ENCODE peak calls at places on chromosomes 13 and 19, in six cellular contexts. E, G, K, N, P and X are unnamed samples.

GRCh38 chr13:42538996-42539395 is 35.0 kb upstream of the TNFSF11 start:
- DNase-seq in G (no peak), P (no peak), N (no peak), E (no peak), K (no peak), X (no peak)

GRCh38 chr19:45245826-45246225 is 619 bp upstream of the EXOC3L2 start:
- DNase-seq in P (no peak), G (no peak), E (no peak), K (no peak), N (no peak), X (no peak)

GRCh38 chr13:107669356-107669755 is 546.0 kb downstream of the LIG4 start:
- DNase-seq in P (no peak), N (no peak), G (no peak), E (peak; percentile 38), K (no peak), X (no peak)

GRCh38 chr19:7395360-7395781 is 46.6 kb downstream of the ARHGEF18 start:
- DNase-seq in E (no peak), K (no peak), P (no peak), N (no peak), G (no peak), X (no peak)

GRCh38 chr19:5059191-5059579 is 90.3 kb downstream of the KDM4B start:
- DNase-seq in G (no peak), P (no peak), K (no peak), N (no peak), E (no peak), X (no peak)

GRCh38 chr13:41145136-41145908 is 12.7 kb upstream of the KBTBD6 start:
- DNase-seq in N (no peak), P (no peak), K (no peak), G (no peak), E (peak; percentile 33), X (no peak)

GRCh38 chr19:56973713-56974553 is 133.4 kb upstream of the PEG3 start:
- DNase-seq in E (no peak), P (no peak), N (peak; percentile 33), K (no peak), G (no peak), X (no peak)

GRCh38 chr19:28827382-28827781 is 385.6 kb downstream of the UQCRFS1 start:
- DNase-seq in E (no peak), G (no peak), N (no peak), P (no peak), K (no peak), X (no peak)

GRCh38 chr13:33392794-33393371 is 107.3 kb upstream of the STARD13 start:
- DNase-seq in K (no peak), N (no peak), P (no peak), G (no peak), E (no peak), X (no peak)

GRCh38 chr13:24506698-24507335 is 5.8 kb downstream of the PARP4 start:
- DNase-seq in G (no peak), N (no peak), E (no peak), P (no peak), K (no peak), X (no peak)

GRCh38 chr19:19321143-19321577 is 531 bp downstream of the MAU2 start:
- DNase-seq in G (no peak), P (no peak), N (peak; percentile 41), K (no peak), E (no peak), X (no peak)

GRCh38 chr19:55601127-55601526 is 1.0 kb downstream of the ZNF524 start:
- DNase-seq in G (no peak), K (no peak), E (no peak), P (no peak), N (no peak), X (no peak)

GRCh38 chr13:40613192-40613818 is 53.1 kb downstream of the FOXO1 start:
- DNase-seq in K (no peak), G (peak; percentile 41), N (no peak), P (no peak), E (no peak), X (no peak)

GRCh38 chr19:5567971-5568407 is 236 bp upstream of the TINCR start:
- DNase-seq in K (no peak), G (no peak), N (peak; percentile 45), P (no peak), E (no peak), X (no peak)

GRCh38 chr19:1970003-1970805 is 29.2 kb downstream of the CSNK1G2 start:
- DNase-seq in N (no peak), P (no peak), K (no peak), E (no peak), G (no peak), X (no peak)

GRCh38 chr19:10836478-10837325 is 690 bp upstream of the TMED1 start:
- DNase-seq in K (peak; percentile 52), N (peak; percentile 95), P (no peak), E (no peak), G (no peak), X (peak; percentile 94)

GRCh38 chr19:20315543-20315942 is 148.5 kb downstream of the ZNF486 start:
- DNase-seq in N (peak; percentile 82), K (no peak), G (no peak), E (no peak), P (no peak), X (no peak)

GRCh38 chr19:30316000-30316491 is 56.1 kb upstream of the ZNF536 start:
- DNase-seq in E (no peak), G (no peak), P (no peak), K (no peak), N (no peak), X (no peak)

GRCh38 chr19:38917921-38918491 is 6.0 kb upstream of the CCER2 start:
- DNase-seq in K (no peak), P (no peak), N (no peak), E (no peak), G (no peak), X (no peak)